ENCODE peak calls at places on chromosomes 1 and 21, in five cellular contexts. One of them, this sample, is unnamed.
A peak's percentile ranks its signal among the peaks of the same experiment; 100 is the strongest.

GRCh38 chr1:224784606-224785328 is 144.7 kb upstream of the DNAH14 start:
- DNase-seq in fibroblast of lung: peak; percentile 44
- DNase-seq in substantia nigra: no peak
- DNase-seq in stimulated activated CD8-positive, alpha-beta memory T cell treated with anti-CD3 and anti-CD28 coated beads, Interleukin-4, amount 100 ng/mL, for 4 hours: no peak
- DNase-seq in NAMALWA: no peak
- DNase-seq in this sample: no peak

GRCh38 chr21:38965910-38966504 is 160.3 kb downstream of the ETS2 start:
- DNase-seq in fibroblast of lung: peak; percentile 75
- DNase-seq in substantia nigra: no peak
- DNase-seq in stimulated activated CD8-positive, alpha-beta memory T cell treated with anti-CD3 and anti-CD28 coated beads, Interleukin-4, amount 100 ng/mL, for 4 hours: no peak
- DNase-seq in NAMALWA: peak; percentile 16
- DNase-seq in this sample: no peak

GRCh38 chr1:36160949-36161485 is 5.1 kb downstream of the MAP7D1 start:
- DNase-seq in fibroblast of lung: peak; percentile 63
- DNase-seq in substantia nigra: peak; percentile 59
- DNase-seq in stimulated activated CD8-positive, alpha-beta memory T cell treated with anti-CD3 and anti-CD28 coated beads, Interleukin-4, amount 100 ng/mL, for 4 hours: no peak
- DNase-seq in NAMALWA: peak; percentile 46
- DNase-seq in this sample: peak; percentile 65

GRCh38 chr1:156376958-156377919 is 8.2 kb downstream of the RHBG start:
- DNase-seq in fibroblast of lung: no peak
- DNase-seq in substantia nigra: no peak
- DNase-seq in stimulated activated CD8-positive, alpha-beta memory T cell treated with anti-CD3 and anti-CD28 coated beads, Interleukin-4, amount 100 ng/mL, for 4 hours: no peak
- DNase-seq in NAMALWA: no peak
- DNase-seq in this sample: no peak

GRCh38 chr1:160814856-160815255 is 18.9 kb downstream of the LY9 start:
- DNase-seq in fibroblast of lung: no peak
- DNase-seq in substantia nigra: no peak
- DNase-seq in stimulated activated CD8-positive, alpha-beta memory T cell treated with anti-CD3 and anti-CD28 coated beads, Interleukin-4, amount 100 ng/mL, for 4 hours: no peak
- DNase-seq in NAMALWA: no peak
- DNase-seq in this sample: no peak

GRCh38 chr1:156259805-156260204 is 11.9 kb upstream of the PAQR6 start:
- DNase-seq in fibroblast of lung: no peak
- DNase-seq in substantia nigra: peak; percentile 23
- DNase-seq in stimulated activated CD8-positive, alpha-beta memory T cell treated with anti-CD3 and anti-CD28 coated beads, Interleukin-4, amount 100 ng/mL, for 4 hours: no peak
- DNase-seq in NAMALWA: no peak
- DNase-seq in this sample: no peak

GRCh38 chr1:87140831-87141540 is 187.7 kb upstream of the LMO4 start:
- DNase-seq in fibroblast of lung: no peak
- DNase-seq in substantia nigra: no peak
- DNase-seq in stimulated activated CD8-positive, alpha-beta memory T cell treated with anti-CD3 and anti-CD28 coated beads, Interleukin-4, amount 100 ng/mL, for 4 hours: no peak
- DNase-seq in NAMALWA: no peak
- DNase-seq in this sample: no peak

GRCh38 chr1:179127163-179127895 is 45.5 kb downstream of the TOR3A start:
- DNase-seq in fibroblast of lung: peak; percentile 39
- DNase-seq in substantia nigra: no peak
- DNase-seq in stimulated activated CD8-positive, alpha-beta memory T cell treated with anti-CD3 and anti-CD28 coated beads, Interleukin-4, amount 100 ng/mL, for 4 hours: no peak
- DNase-seq in NAMALWA: no peak
- DNase-seq in this sample: no peak

GRCh38 chr1:99472893-99473292 is 173.0 kb upstream of the PALMD start:
- DNase-seq in fibroblast of lung: peak; percentile 34
- DNase-seq in substantia nigra: no peak
- DNase-seq in stimulated activated CD8-positive, alpha-beta memory T cell treated with anti-CD3 and anti-CD28 coated beads, Interleukin-4, amount 100 ng/mL, for 4 hours: no peak
- DNase-seq in NAMALWA: no peak
- DNase-seq in this sample: no peak

GRCh38 chr1:63843884-63844283 is 70.1 kb downstream of the ROR1 start:
- DNase-seq in fibroblast of lung: no peak
- DNase-seq in substantia nigra: no peak
- DNase-seq in stimulated activated CD8-positive, alpha-beta memory T cell treated with anti-CD3 and anti-CD28 coated beads, Interleukin-4, amount 100 ng/mL, for 4 hours: no peak
- DNase-seq in NAMALWA: no peak
- DNase-seq in this sample: no peak

GRCh38 chr21:38956791-38957571 is 151.3 kb downstream of the ETS2 start:
- DNase-seq in fibroblast of lung: no peak
- DNase-seq in substantia nigra: no peak
- DNase-seq in stimulated activated CD8-positive, alpha-beta memory T cell treated with anti-CD3 and anti-CD28 coated beads, Interleukin-4, amount 100 ng/mL, for 4 hours: no peak
- DNase-seq in NAMALWA: no peak
- DNase-seq in this sample: no peak

GRCh38 chr1:228842094-228842775 is 107.0 kb downstream of the RHOU start:
- DNase-seq in fibroblast of lung: peak; percentile 74
- DNase-seq in substantia nigra: peak; percentile 73
- DNase-seq in stimulated activated CD8-positive, alpha-beta memory T cell treated with anti-CD3 and anti-CD28 coated beads, Interleukin-4, amount 100 ng/mL, for 4 hours: no peak
- DNase-seq in NAMALWA: no peak
- DNase-seq in this sample: no peak

GRCh38 chr1:10631811-10632481 is 157.2 kb downstream of the PEX14 start:
- DNase-seq in fibroblast of lung: no peak
- DNase-seq in substantia nigra: no peak
- DNase-seq in stimulated activated CD8-positive, alpha-beta memory T cell treated with anti-CD3 and anti-CD28 coated beads, Interleukin-4, amount 100 ng/mL, for 4 hours: no peak
- DNase-seq in NAMALWA: no peak
- DNase-seq in this sample: no peak

GRCh38 chr1:78318011-78318410 is 172.8 kb upstream of the PTGFR start:
- DNase-seq in fibroblast of lung: peak; percentile 29
- DNase-seq in substantia nigra: no peak
- DNase-seq in stimulated activated CD8-positive, alpha-beta memory T cell treated with anti-CD3 and anti-CD28 coated beads, Interleukin-4, amount 100 ng/mL, for 4 hours: no peak
- DNase-seq in NAMALWA: no peak
- DNase-seq in this sample: no peak

GRCh38 chr1:166485620-166486019 is 318.8 kb upstream of the FAM78B start:
- DNase-seq in fibroblast of lung: no peak
- DNase-seq in substantia nigra: no peak
- DNase-seq in stimulated activated CD8-positive, alpha-beta memory T cell treated with anti-CD3 and anti-CD28 coated beads, Interleukin-4, amount 100 ng/mL, for 4 hours: no peak
- DNase-seq in NAMALWA: no peak
- DNase-seq in this sample: no peak

This sample was measured in SW 1271.